ENCODE peak calls at places on chromosome 10, in six cellular contexts. One of them, this sample, is unnamed.

GRCh38 chr10:130141878-130142277 is 5.7 kb downstream of the GLRX3 start:
- DNase-seq in H1: no peak
- DNase-seq in neuronal stem cell: no peak
- DNase-seq in IMR-90: no peak
- DNase-seq in H9: no peak
- DNase-seq in mesendoderm: peak; percentile 52
- DNase-seq in this sample: no peak

GRCh38 chr10:110033724-110034235 is 26.0 kb downstream of the ADD3 start:
- DNase-seq in IMR-90: no peak
- DNase-seq in H9: no peak
- DNase-seq in mesendoderm: no peak
- DNase-seq in H1: no peak
- DNase-seq in neuronal stem cell: no peak
- DNase-seq in this sample: peak; percentile 27

GRCh38 chr10:131803863-131804425 is 96.9 kb upstream of the PPP2R2D start:
- DNase-seq in neuronal stem cell: no peak
- DNase-seq in mesendoderm: no peak
- DNase-seq in H9: no peak
- DNase-seq in IMR-90: no peak
- DNase-seq in H1: no peak
- DNase-seq in this sample: no peak

GRCh38 chr10:110946496-110946895 is 27.1 kb downstream of the SHOC2 start:
- DNase-seq in IMR-90: no peak
- DNase-seq in neuronal stem cell: no peak
- DNase-seq in mesendoderm: peak; percentile 21
- DNase-seq in H9: no peak
- DNase-seq in H1: no peak
- DNase-seq in this sample: no peak

GRCh38 chr10:17684537-17684936 is 40.6 kb downstream of the STAM start:
- DNase-seq in neuronal stem cell: no peak
- DNase-seq in H1: no peak
- DNase-seq in H9: no peak
- DNase-seq in mesendoderm: no peak
- DNase-seq in IMR-90: no peak
- DNase-seq in this sample: no peak

GRCh38 chr10:13809447-13809846 is 222.7 kb downstream of the PRPF18 start:
- DNase-seq in H1: peak; percentile 57
- DNase-seq in neuronal stem cell: no peak
- DNase-seq in mesendoderm: peak; percentile 87
- DNase-seq in H9: peak; percentile 90
- DNase-seq in IMR-90: no peak
- DNase-seq in this sample: no peak

GRCh38 chr10:116113721-116114501 is 159.1 kb downstream of the GFRA1 start:
- DNase-seq in IMR-90: peak; percentile 82
- DNase-seq in mesendoderm: no peak
- DNase-seq in H9: peak; percentile 15
- DNase-seq in H1: no peak
- DNase-seq in neuronal stem cell: no peak
- DNase-seq in this sample: peak; percentile 34

GRCh38 chr10:125106586-125106985 is 53.8 kb downstream of the CTBP2 start:
- DNase-seq in H9: no peak
- DNase-seq in IMR-90: no peak
- DNase-seq in mesendoderm: no peak
- DNase-seq in neuronal stem cell: no peak
- DNase-seq in H1: no peak
- DNase-seq in this sample: no peak

GRCh38 chr10:83037653-83038052 is 1101.7 kb upstream of the GHITM start:
- DNase-seq in H1: no peak
- DNase-seq in mesendoderm: peak; percentile 6
- DNase-seq in H9: no peak
- DNase-seq in neuronal stem cell: no peak
- DNase-seq in IMR-90: no peak
- DNase-seq in this sample: peak; percentile 17

GRCh38 chr10:61337741-61338140 is 115.4 kb downstream of the TMEM26 start:
- DNase-seq in neuronal stem cell: no peak
- DNase-seq in mesendoderm: no peak
- DNase-seq in H1: no peak
- DNase-seq in IMR-90: no peak
- DNase-seq in H9: no peak
- DNase-seq in this sample: no peak

GRCh38 chr10:95509281-95509680 is 51.9 kb downstream of the SORBS1 start:
- DNase-seq in H1: no peak
- DNase-seq in neuronal stem cell: no peak
- DNase-seq in H9: no peak
- DNase-seq in mesendoderm: no peak
- DNase-seq in IMR-90: no peak
- DNase-seq in this sample: no peak

GRCh38 chr10:94630017-94630688 is 53.4 kb upstream of the CYP2C18 start:
- DNase-seq in neuronal stem cell: peak; percentile 37
- DNase-seq in H1: no peak
- DNase-seq in mesendoderm: peak; percentile 48
- DNase-seq in IMR-90: peak; percentile 12
- DNase-seq in H9: no peak
- DNase-seq in this sample: peak; percentile 29

GRCh38 chr10:14371616-14372015 is 40.9 kb upstream of the FRMD4A start:
- DNase-seq in IMR-90: no peak
- DNase-seq in H1: no peak
- DNase-seq in H9: no peak
- DNase-seq in mesendoderm: no peak
- DNase-seq in neuronal stem cell: no peak
- DNase-seq in this sample: no peak

GRCh38 chr10:60395711-60396110 is 6.0 kb upstream of the ANK3 start:
- DNase-seq in neuronal stem cell: no peak
- DNase-seq in H1: no peak
- DNase-seq in IMR-90: no peak
- DNase-seq in mesendoderm: no peak
- DNase-seq in H9: no peak
- DNase-seq in this sample: no peak

GRCh38 chr10:59391060-59391459 is 28.7 kb upstream of the FAM13C start:
- DNase-seq in H9: no peak
- DNase-seq in neuronal stem cell: no peak
- DNase-seq in H1: no peak
- DNase-seq in mesendoderm: no peak
- DNase-seq in IMR-90: no peak
- DNase-seq in this sample: no peak

GRCh38 chr10:73117976-73118743 is 7.9 kb downstream of the NUDT13 start:
- DNase-seq in H9: no peak
- DNase-seq in neuronal stem cell: no peak
- DNase-seq in mesendoderm: peak; percentile 4
- DNase-seq in H1: no peak
- DNase-seq in IMR-90: peak; percentile 67
- DNase-seq in this sample: peak; percentile 67

GRCh38 chr10:52542891-52543290 is 228.8 kb downstream of the DKK1 start:
- DNase-seq in H9: no peak
- DNase-seq in IMR-90: peak; percentile 11
- DNase-seq in neuronal stem cell: no peak
- DNase-seq in H1: no peak
- DNase-seq in mesendoderm: no peak
- DNase-seq in this sample: no peak

GRCh38 chr10:66835400-66835799 is 90.4 kb upstream of the LRRTM3 start:
- DNase-seq in neuronal stem cell: no peak
- DNase-seq in H1: no peak
- DNase-seq in H9: no peak
- DNase-seq in mesendoderm: no peak
- DNase-seq in IMR-90: no peak
- DNase-seq in this sample: no peak

GRCh38 chr10:79438699-79439085 is 6.7 kb downstream of the ZCCHC24 start:
- DNase-seq in neuronal stem cell: no peak
- DNase-seq in H9: no peak
- DNase-seq in H1: no peak
- DNase-seq in mesendoderm: no peak
- DNase-seq in IMR-90: no peak
- DNase-seq in this sample: no peak

GRCh38 chr10:31124852-31125251 is 93.2 kb upstream of the ZNF438 start:
- DNase-seq in mesendoderm: no peak
- DNase-seq in IMR-90: no peak
- DNase-seq in neuronal stem cell: no peak
- DNase-seq in H9: no peak
- DNase-seq in H1: no peak
- DNase-seq in this sample: no peak

GRCh38 chr10:79275431-79275851 is 71.8 kb upstream of the PPIF start:
- DNase-seq in H1: no peak
- DNase-seq in H9: no peak
- DNase-seq in neuronal stem cell: no peak
- DNase-seq in mesendoderm: no peak
- DNase-seq in IMR-90: no peak
- DNase-seq in this sample: no peak

GRCh38 chr10:11636761-11637166 is 25.3 kb upstream of the USP6NL start:
- DNase-seq in H9: no peak
- DNase-seq in mesendoderm: no peak
- DNase-seq in IMR-90: no peak
- DNase-seq in H1: no peak
- DNase-seq in neuronal stem cell: no peak
- DNase-seq in this sample: no peak

GRCh38 chr10:35781643-35782035 is 139.5 kb upstream of the FZD8 start:
- DNase-seq in H1: no peak
- DNase-seq in H9: peak; percentile 57
- DNase-seq in mesendoderm: peak; percentile 66
- DNase-seq in IMR-90: no peak
- DNase-seq in neuronal stem cell: no peak
- DNase-seq in this sample: no peak

GRCh38 chr10:68223535-68224165 is 8.3 kb downstream of the ATOH7 start:
- DNase-seq in H9: peak; percentile 73
- DNase-seq in mesendoderm: peak; percentile 78
- DNase-seq in H1: no peak
- DNase-seq in neuronal stem cell: no peak
- DNase-seq in IMR-90: no peak
- DNase-seq in this sample: no peak

GRCh38 chr10:117391436-117392205 is 16.4 kb upstream of the PDZD8 start:
- DNase-seq in IMR-90: peak; percentile 30
- DNase-seq in H9: no peak
- DNase-seq in H1: no peak
- DNase-seq in mesendoderm: peak; percentile 68
- DNase-seq in neuronal stem cell: no peak
- DNase-seq in this sample: no peak

GRCh38 chr10:130997267-130998045 is 314.1 kb downstream of the TCERG1L start:
- DNase-seq in mesendoderm: no peak
- DNase-seq in IMR-90: no peak
- DNase-seq in neuronal stem cell: no peak
- DNase-seq in H9: no peak
- DNase-seq in H1: no peak
- DNase-seq in this sample: no peak

GRCh38 chr10:79422178-79422892 is 23.1 kb downstream of the ZCCHC24 start:
- DNase-seq in mesendoderm: no peak
- DNase-seq in H1: no peak
- DNase-seq in H9: no peak
- DNase-seq in neuronal stem cell: no peak
- DNase-seq in IMR-90: peak; percentile 96
- DNase-seq in this sample: peak; percentile 87

GRCh38 chr10:46559231-46559671 is 2.8 kb upstream of the GPRIN2 start:
- DNase-seq in H9: no peak
- DNase-seq in IMR-90: no peak
- DNase-seq in neuronal stem cell: no peak
- DNase-seq in H1: no peak
- DNase-seq in mesendoderm: no peak
- DNase-seq in this sample: no peak

GRCh38 chr10:8416192-8416701 is 361.8 kb downstream of the GATA3 start:
- DNase-seq in IMR-90: no peak
- DNase-seq in mesendoderm: no peak
- DNase-seq in H9: no peak
- DNase-seq in H1: no peak
- DNase-seq in neuronal stem cell: no peak
- DNase-seq in this sample: no peak

GRCh38 chr10:24951201-24952145 is 933 bp downstream of the PRTFDC1 start:
- DNase-seq in neuronal stem cell: no peak
- DNase-seq in mesendoderm: peak; percentile 89
- DNase-seq in H1: peak; percentile 56
- DNase-seq in IMR-90: no peak
- DNase-seq in H9: peak; percentile 87
- DNase-seq in this sample: peak; percentile 35
- H3K4me2 ChIP-seq in neuronal stem cell: peak overlapping the region; percentile 66
- H3K4me2 ChIP-seq in mesendoderm: peak overlapping the region; percentile 8
- H3K4me2 ChIP-seq in H1: peak overlapping the region; percentile 98
- H3K4me2 ChIP-seq in IMR-90: peak overlapping the region; percentile 83
- H3K4me2 ChIP-seq in H9: peak overlapping the region; percentile 36
- H3K4me2 ChIP-seq in this sample: peak overlapping the region; percentile 88

DNA sequence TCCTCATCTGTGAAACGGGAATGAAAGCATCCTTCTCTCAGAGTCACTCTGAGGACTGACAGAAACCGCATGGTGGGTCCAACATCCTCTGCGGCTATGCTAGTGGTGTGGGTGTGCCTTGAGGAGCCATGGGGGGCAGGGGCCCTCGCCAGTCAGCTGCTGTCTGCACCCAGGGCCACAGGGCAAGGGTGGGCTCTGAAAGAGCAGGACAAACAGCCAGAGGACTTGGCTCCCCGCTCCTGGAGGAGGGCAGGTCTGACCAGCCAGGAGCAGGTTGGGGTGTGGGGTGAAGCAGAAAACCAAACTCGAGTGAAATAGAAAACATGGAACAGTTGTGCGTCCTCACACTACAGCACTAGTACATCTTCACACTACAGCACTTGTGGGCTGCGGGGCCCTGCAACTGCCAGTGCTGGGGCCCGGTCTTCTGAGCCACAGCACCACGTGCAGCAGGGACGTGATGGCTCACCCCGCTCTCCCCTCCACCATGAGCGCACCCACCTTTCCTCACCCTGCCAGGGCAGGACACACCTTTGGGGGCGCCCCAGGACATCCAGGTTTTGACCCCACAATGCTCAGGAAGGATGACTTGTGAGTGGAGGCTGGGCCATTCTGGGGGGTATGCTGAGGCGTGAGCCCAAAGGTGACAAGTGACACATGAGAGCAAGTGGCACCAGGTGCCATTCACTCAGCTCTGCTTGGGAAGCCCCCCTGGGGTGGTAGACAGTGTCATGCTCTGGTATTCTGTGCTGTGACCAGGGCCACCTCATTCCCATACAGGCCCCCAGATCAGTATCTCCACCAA is 96.1 kb upstream of the RET start:
- DNase-seq in H1: no peak
- DNase-seq in mesendoderm: no peak
- DNase-seq in IMR-90: no peak
- DNase-seq in H9: peak; percentile 18
- DNase-seq in neuronal stem cell: no peak
- DNase-seq in this sample: no peak
- H2BK15ac ChIP-seq in H1: no peak overlapping the region
- H2BK15ac ChIP-seq in mesendoderm: no peak overlapping the region
- H2BK15ac ChIP-seq in IMR-90: no peak overlapping the region
- H2BK15ac ChIP-seq in H9: no peak overlapping the region
- H2BK15ac ChIP-seq in neuronal stem cell: peak overlapping the region; percentile 24
- H2BK15ac ChIP-seq in this sample: no peak overlapping the region

GRCh38 chr10:3666525-3667302 is 118.3 kb downstream of the KLF6 start:
- DNase-seq in H1: no peak
- DNase-seq in mesendoderm: no peak
- DNase-seq in neuronal stem cell: no peak
- DNase-seq in IMR-90: no peak
- DNase-seq in H9: no peak
- DNase-seq in this sample: no peak
- H2BK5ac ChIP-seq in H1: no peak overlapping the region
- H2BK5ac ChIP-seq in mesendoderm: peak overlapping the region; percentile 25
- H2BK5ac ChIP-seq in neuronal stem cell: no peak overlapping the region
- H2BK5ac ChIP-seq in IMR-90: no peak overlapping the region
- H2BK5ac ChIP-seq in H9: no peak overlapping the region
- H2BK5ac ChIP-seq in this sample: no peak overlapping the region

DNA sequence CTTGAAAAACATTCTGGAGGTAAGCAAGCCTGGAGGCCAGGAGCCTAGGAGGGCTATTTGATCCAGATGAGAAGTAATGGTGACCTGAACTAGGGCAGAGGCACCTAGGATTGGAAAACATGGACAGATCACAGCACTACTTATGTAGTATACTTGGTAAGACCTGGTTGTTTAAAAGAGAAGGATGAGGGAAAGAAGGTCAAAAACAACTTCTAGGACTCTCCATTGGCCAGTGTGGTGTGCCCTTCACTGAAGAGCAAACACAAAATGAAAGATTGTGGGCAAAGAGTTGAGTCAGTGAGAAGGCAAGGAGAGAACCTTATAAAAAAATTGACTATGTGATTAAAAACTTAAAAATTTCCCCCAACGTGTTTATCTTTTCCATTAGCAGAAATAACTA is 14.3 kb downstream of the ANKRD1 start:
- DNase-seq in mesendoderm: no peak
- DNase-seq in H1: no peak
- DNase-seq in neuronal stem cell: no peak
- DNase-seq in H9: no peak
- DNase-seq in IMR-90: no peak
- DNase-seq in this sample: no peak
- H3K4me2 ChIP-seq in mesendoderm: no peak overlapping the region
- H3K4me2 ChIP-seq in H1: no peak overlapping the region
- H3K4me2 ChIP-seq in neuronal stem cell: no peak overlapping the region
- H3K4me2 ChIP-seq in H9: no peak overlapping the region
- H3K4me2 ChIP-seq in IMR-90: no peak overlapping the region
- H3K4me2 ChIP-seq in this sample: no peak overlapping the region

This sample was measured in mesenchymal stem cell.